ENCODE peak calls at places on chromosomes 7 and 10, in five cellular contexts. One of them, this sample, is unnamed.

GRCh38 chr10:76333801-76334200 is 902.4 kb downstream of the LRMDA start:
- ATAC-seq in stimulated activated effector memory CD8-positive, alpha-beta T cell treated with anti-CD3 and anti-CD28 coated beads, Interleukin-12 subunit alpha, Interleukin-12 subunit beta, amount 100 ng/mL, for 72 hours: no peak
- ATAC-seq in gastroesophageal sphincter: no peak
- ATAC-seq in naive thymus-derived CD4-positive, alpha-beta T cell: no peak
- ATAC-seq in sciatic nerve: no peak
- ATAC-seq in this sample: no peak

GRCh38 chr7:5539013-5539411 is 115.4 kb upstream of the TNRC18 start:
- ATAC-seq in stimulated activated effector memory CD8-positive, alpha-beta T cell treated with anti-CD3 and anti-CD28 coated beads, Interleukin-12 subunit alpha, Interleukin-12 subunit beta, amount 100 ng/mL, for 72 hours: peak; percentile 17
- ATAC-seq in gastroesophageal sphincter: no peak
- ATAC-seq in naive thymus-derived CD4-positive, alpha-beta T cell: peak; percentile 10
- ATAC-seq in sciatic nerve: peak; percentile 18
- ATAC-seq in this sample: no peak

GRCh38 chr7:36796850-36797618 is 72.7 kb upstream of the AOAH start:
- ATAC-seq in stimulated activated effector memory CD8-positive, alpha-beta T cell treated with anti-CD3 and anti-CD28 coated beads, Interleukin-12 subunit alpha, Interleukin-12 subunit beta, amount 100 ng/mL, for 72 hours: no peak
- ATAC-seq in gastroesophageal sphincter: no peak
- ATAC-seq in naive thymus-derived CD4-positive, alpha-beta T cell: no peak
- ATAC-seq in sciatic nerve: no peak
- ATAC-seq in this sample: no peak

GRCh38 chr10:59315465-59315864 is 46.9 kb downstream of the FAM13C start:
- ATAC-seq in stimulated activated effector memory CD8-positive, alpha-beta T cell treated with anti-CD3 and anti-CD28 coated beads, Interleukin-12 subunit alpha, Interleukin-12 subunit beta, amount 100 ng/mL, for 72 hours: no peak
- ATAC-seq in gastroesophageal sphincter: peak; percentile 15
- ATAC-seq in naive thymus-derived CD4-positive, alpha-beta T cell: no peak
- ATAC-seq in sciatic nerve: peak; percentile 60
- ATAC-seq in this sample: no peak

GRCh38 chr7:95303501-95303900 is 20.8 kb downstream of the PON1 start:
- ATAC-seq in stimulated activated effector memory CD8-positive, alpha-beta T cell treated with anti-CD3 and anti-CD28 coated beads, Interleukin-12 subunit alpha, Interleukin-12 subunit beta, amount 100 ng/mL, for 72 hours: no peak
- ATAC-seq in gastroesophageal sphincter: no peak
- ATAC-seq in naive thymus-derived CD4-positive, alpha-beta T cell: no peak
- ATAC-seq in sciatic nerve: no peak
- ATAC-seq in this sample: no peak

GRCh38 chr10:116669832-116670644 is 49.3 kb downstream of the PNLIPRP2 start:
- ATAC-seq in stimulated activated effector memory CD8-positive, alpha-beta T cell treated with anti-CD3 and anti-CD28 coated beads, Interleukin-12 subunit alpha, Interleukin-12 subunit beta, amount 100 ng/mL, for 72 hours: no peak
- ATAC-seq in gastroesophageal sphincter: no peak
- ATAC-seq in naive thymus-derived CD4-positive, alpha-beta T cell: no peak
- ATAC-seq in sciatic nerve: peak; percentile 9
- ATAC-seq in this sample: no peak

GRCh38 chr7:81789406-81790139 is 19.7 kb upstream of the HGF start:
- ATAC-seq in stimulated activated effector memory CD8-positive, alpha-beta T cell treated with anti-CD3 and anti-CD28 coated beads, Interleukin-12 subunit alpha, Interleukin-12 subunit beta, amount 100 ng/mL, for 72 hours: no peak
- ATAC-seq in gastroesophageal sphincter: no peak
- ATAC-seq in naive thymus-derived CD4-positive, alpha-beta T cell: no peak
- ATAC-seq in sciatic nerve: no peak
- ATAC-seq in this sample: no peak

GRCh38 chr10:30928742-30929141 is 102.9 kb downstream of the ZNF438 start:
- ATAC-seq in stimulated activated effector memory CD8-positive, alpha-beta T cell treated with anti-CD3 and anti-CD28 coated beads, Interleukin-12 subunit alpha, Interleukin-12 subunit beta, amount 100 ng/mL, for 72 hours: no peak
- ATAC-seq in gastroesophageal sphincter: no peak
- ATAC-seq in naive thymus-derived CD4-positive, alpha-beta T cell: no peak
- ATAC-seq in sciatic nerve: peak; percentile 34
- ATAC-seq in this sample: no peak

GRCh38 chr7:133912916-133913697 is 214.0 kb upstream of the LRGUK start:
- ATAC-seq in stimulated activated effector memory CD8-positive, alpha-beta T cell treated with anti-CD3 and anti-CD28 coated beads, Interleukin-12 subunit alpha, Interleukin-12 subunit beta, amount 100 ng/mL, for 72 hours: peak; percentile 61
- ATAC-seq in gastroesophageal sphincter: no peak
- ATAC-seq in naive thymus-derived CD4-positive, alpha-beta T cell: no peak
- ATAC-seq in sciatic nerve: no peak
- ATAC-seq in this sample: no peak

GRCh38 chr7:41538810-41539724 is 163.8 kb downstream of the INHBA start:
- ATAC-seq in stimulated activated effector memory CD8-positive, alpha-beta T cell treated with anti-CD3 and anti-CD28 coated beads, Interleukin-12 subunit alpha, Interleukin-12 subunit beta, amount 100 ng/mL, for 72 hours: no peak
- ATAC-seq in gastroesophageal sphincter: no peak
- ATAC-seq in naive thymus-derived CD4-positive, alpha-beta T cell: no peak
- ATAC-seq in sciatic nerve: peak; percentile 88
- ATAC-seq in this sample: no peak

GRCh38 chr10:72425133-72425532 is 70.4 kb upstream of the DNAJB12 start:
- ATAC-seq in stimulated activated effector memory CD8-positive, alpha-beta T cell treated with anti-CD3 and anti-CD28 coated beads, Interleukin-12 subunit alpha, Interleukin-12 subunit beta, amount 100 ng/mL, for 72 hours: no peak
- ATAC-seq in gastroesophageal sphincter: no peak
- ATAC-seq in naive thymus-derived CD4-positive, alpha-beta T cell: no peak
- ATAC-seq in sciatic nerve: peak; percentile 86
- ATAC-seq in this sample: no peak

GRCh38 chr7:12146813-12147212 is 64.3 kb upstream of the TMEM106B start:
- ATAC-seq in stimulated activated effector memory CD8-positive, alpha-beta T cell treated with anti-CD3 and anti-CD28 coated beads, Interleukin-12 subunit alpha, Interleukin-12 subunit beta, amount 100 ng/mL, for 72 hours: no peak
- ATAC-seq in gastroesophageal sphincter: no peak
- ATAC-seq in naive thymus-derived CD4-positive, alpha-beta T cell: no peak
- ATAC-seq in sciatic nerve: no peak
- ATAC-seq in this sample: no peak

GRCh38 chr7:138167869-138168296 is 91.6 kb downstream of the AKR1D1 start:
- ATAC-seq in stimulated activated effector memory CD8-positive, alpha-beta T cell treated with anti-CD3 and anti-CD28 coated beads, Interleukin-12 subunit alpha, Interleukin-12 subunit beta, amount 100 ng/mL, for 72 hours: no peak
- ATAC-seq in gastroesophageal sphincter: no peak
- ATAC-seq in naive thymus-derived CD4-positive, alpha-beta T cell: no peak
- ATAC-seq in sciatic nerve: no peak
- ATAC-seq in this sample: no peak

GRCh38 chr7:81956520-81956919 is 186.7 kb upstream of the HGF start:
- ATAC-seq in stimulated activated effector memory CD8-positive, alpha-beta T cell treated with anti-CD3 and anti-CD28 coated beads, Interleukin-12 subunit alpha, Interleukin-12 subunit beta, amount 100 ng/mL, for 72 hours: no peak
- ATAC-seq in gastroesophageal sphincter: no peak
- ATAC-seq in naive thymus-derived CD4-positive, alpha-beta T cell: peak; percentile 64
- ATAC-seq in sciatic nerve: peak; percentile 75
- ATAC-seq in this sample: no peak

GRCh38 chr7:157153260-157153659 is 14.5 kb downstream of the UBE3C start:
- ATAC-seq in stimulated activated effector memory CD8-positive, alpha-beta T cell treated with anti-CD3 and anti-CD28 coated beads, Interleukin-12 subunit alpha, Interleukin-12 subunit beta, amount 100 ng/mL, for 72 hours: no peak
- ATAC-seq in gastroesophageal sphincter: no peak
- ATAC-seq in naive thymus-derived CD4-positive, alpha-beta T cell: no peak
- ATAC-seq in sciatic nerve: no peak
- ATAC-seq in this sample: no peak

GRCh38 chr7:23120106-23120505 is 14.5 kb downstream of the KLHL7 start:
- ATAC-seq in stimulated activated effector memory CD8-positive, alpha-beta T cell treated with anti-CD3 and anti-CD28 coated beads, Interleukin-12 subunit alpha, Interleukin-12 subunit beta, amount 100 ng/mL, for 72 hours: no peak
- ATAC-seq in gastroesophageal sphincter: no peak
- ATAC-seq in naive thymus-derived CD4-positive, alpha-beta T cell: no peak
- ATAC-seq in sciatic nerve: no peak
- ATAC-seq in this sample: no peak

GRCh38 chr10:124545346-124545745 is 83.7 kb downstream of the LHPP start:
- ATAC-seq in stimulated activated effector memory CD8-positive, alpha-beta T cell treated with anti-CD3 and anti-CD28 coated beads, Interleukin-12 subunit alpha, Interleukin-12 subunit beta, amount 100 ng/mL, for 72 hours: no peak
- ATAC-seq in gastroesophageal sphincter: no peak
- ATAC-seq in naive thymus-derived CD4-positive, alpha-beta T cell: no peak
- ATAC-seq in sciatic nerve: no peak
- ATAC-seq in this sample: no peak

GRCh38 chr10:6423413-6424170 is 156.5 kb downstream of the PRKCQ start:
- ATAC-seq in stimulated activated effector memory CD8-positive, alpha-beta T cell treated with anti-CD3 and anti-CD28 coated beads, Interleukin-12 subunit alpha, Interleukin-12 subunit beta, amount 100 ng/mL, for 72 hours: peak; percentile 64
- ATAC-seq in gastroesophageal sphincter: no peak
- ATAC-seq in naive thymus-derived CD4-positive, alpha-beta T cell: no peak
- ATAC-seq in sciatic nerve: no peak
- ATAC-seq in this sample: no peak

GRCh38 chr10:120583424-120584108 is 126.5 kb downstream of the PLPP4 start:
- ATAC-seq in stimulated activated effector memory CD8-positive, alpha-beta T cell treated with anti-CD3 and anti-CD28 coated beads, Interleukin-12 subunit alpha, Interleukin-12 subunit beta, amount 100 ng/mL, for 72 hours: no peak
- ATAC-seq in gastroesophageal sphincter: no peak
- ATAC-seq in naive thymus-derived CD4-positive, alpha-beta T cell: peak; percentile 50
- ATAC-seq in sciatic nerve: no peak
- ATAC-seq in this sample: no peak

GRCh38 chr7:92602352-92603088 is 12.3 kb upstream of the FAM133B start:
- ATAC-seq in stimulated activated effector memory CD8-positive, alpha-beta T cell treated with anti-CD3 and anti-CD28 coated beads, Interleukin-12 subunit alpha, Interleukin-12 subunit beta, amount 100 ng/mL, for 72 hours: no peak
- ATAC-seq in gastroesophageal sphincter: no peak
- ATAC-seq in naive thymus-derived CD4-positive, alpha-beta T cell: no peak
- ATAC-seq in sciatic nerve: no peak
- ATAC-seq in this sample: no peak

This sample was measured in stimulated activated memory B cell treated with anti-CD40 and anti-IgM and Interleukin-4, amounts not matched to agents 10 μg/mL and 1 μg/mL and 100 μg/mL, for 72 hours.